ENCODE peak calls at places on chromosome 12, in eight cellular contexts. F is mammary epithelial cell, I is fibroblast of mammary gland, O is stomach, R is adipocyte, A is fibroblast of lung, W is MM.1S, M is colonic mucosa. Y is an unnamed sample.

GRCh38 chr12:52125499-52125900 is 46.0 kb downstream of the SMIM41 start:
- DNase-seq in W (no peak), M (no peak), O (no peak), I (no peak), F (no peak), R (no peak), A (no peak), Y (no peak)

GRCh38 chr12:32290411-32290810 is 108.9 kb upstream of the FGD4 start:
- DNase-seq in F (peak), R (peak), I (peak), O (no peak), M (no peak), W (no peak), A (no peak), Y (no peak)

GRCh38 chr12:94561943-94562411 is 88.4 kb downstream of the TMCC3 start:
- DNase-seq in M (no peak), A (peak), F (peak), R (no peak), W (peak), O (peak), I (no peak), Y (peak)

GRCh38 chr12:76029982-76030377 is 1.6 kb downstream of the PHLDA1 start:
- DNase-seq in M (no peak), R (peak), O (no peak), I (peak), A (peak), W (peak), F (peak), Y (no peak)

GRCh38 chr12:113165521-113166450 is 16.3 kb downstream of the CFAP73 start:
- DNase-seq in W (no peak), I (no peak), R (no peak), A (no peak), O (no peak), M (no peak), F (no peak), Y (no peak)

GRCh38 chr12:48956279-48957140 is 777 bp downstream of the ARF3 start:
- DNase-seq in A (peak), W (no peak), O (peak), I (peak), R (peak), F (peak), M (peak), Y (no peak)

GRCh38 chr12:64618953-64619590 is 8.8 kb downstream of the RASSF3 start:
- DNase-seq in W (peak), M (no peak), A (peak), I (peak), R (peak), O (no peak), F (peak), Y (no peak)

GRCh38 chr12:46487567-46488131 is 115.1 kb upstream of the SLC38A2 start:
- DNase-seq in M (no peak), R (no peak), W (no peak), F (no peak), I (no peak), O (no peak), A (no peak), Y (no peak)

GRCh38 chr12:88790231-88790630 is 210.0 kb upstream of the KITLG start:
- DNase-seq in A (no peak), M (no peak), F (no peak), W (no peak), R (no peak), I (no peak), O (no peak), Y (no peak)

GRCh38 chr12:50103767-50104321 is at the start of gene GPD1:
- DNase-seq in F (peak), M (peak), A (peak), R (peak), W (no peak), O (peak), I (peak), Y (peak)

GRCh38 chr12:130097342-130097741 is 64.9 kb upstream of the FZD10 start:
- DNase-seq in R (no peak), M (no peak), I (no peak), A (no peak), F (no peak), O (no peak), W (no peak), Y (no peak)

GRCh38 chr12:30026621-30027234 is 243.0 kb upstream of the TMTC1 start:
- DNase-seq in R (peak), O (no peak), M (no peak), A (peak), I (peak), W (no peak), F (peak), Y (no peak)

GRCh38 chr12:100399095-100399494 is 42.2 kb downstream of the SLC17A8 start:
- DNase-seq in W (no peak), M (no peak), R (peak), F (no peak), I (no peak), O (no peak), A (no peak), Y (no peak)

GRCh38 chr12:59005195-59005961 is 85.1 kb upstream of the LRIG3 start:
- DNase-seq in F (no peak), M (no peak), I (peak), W (no peak), O (no peak), A (peak), R (peak), Y (no peak)

GRCh38 chr12:131829795-131830334 is 1.7 kb downstream of the MMP17 start:
- DNase-seq in F (no peak), R (peak), W (no peak), I (no peak), O (no peak), A (no peak), M (no peak), Y (peak)

GRCh38 chr12:44240186-44240585 is 404.3 kb downstream of the TMEM117 start:
- DNase-seq in A (no peak), F (no peak), I (peak), O (no peak), R (no peak), M (no peak), W (no peak), Y (no peak)

GRCh38 chr12:62714409-62715075 is 220.4 kb downstream of the PPM1H start:
- DNase-seq in R (peak), O (no peak), W (no peak), I (no peak), F (no peak), A (no peak), M (no peak), Y (no peak)

GRCh38 chr12:19915392-19916192 is 452.7 kb upstream of the PDE3A start:
- DNase-seq in A (peak), I (peak), O (no peak), W (peak), R (peak), F (no peak), M (no peak), Y (no peak)

GRCh38 chr12:1797011-1797901 is 23.1 kb upstream of the LRTM2 start:
- DNase-seq in F (no peak), I (peak), O (peak), A (no peak), R (no peak), W (peak), M (peak), Y (peak)
- H3K4me3 ChIP-seq in F (peak), I (peak), O (peak), A (peak), R (peak), W (peak), M (peak), Y (peak)

GRCh38 chr12:53182836-53183235 is 2.1 kb upstream of the CSAD start:
- DNase-seq in R (peak), M (peak), A (no peak), W (no peak), I (peak), O (no peak), F (no peak), Y (no peak)
- H3K4me3 ChIP-seq in R (peak), M (no peak), A (no peak), W (no peak), I (no peak), O (peak), F (no peak), Y (no peak)

GRCh38 chr12:69331846-69332684 is 16.1 kb upstream of the LYZ start:
- DNase-seq in O (no peak), R (no peak), W (no peak), M (peak), F (no peak), I (no peak), A (no peak), Y (no peak)

GRCh38 chr12:69332815-69333358 is 15.3 kb upstream of the LYZ start:
- DNase-seq in W (no peak), R (no peak), M (no peak), I (no peak), O (peak), A (no peak), F (no peak), Y (peak)

GRCh38 chr12:69330475-69331473 is 17.4 kb upstream of the LYZ start:
- DNase-seq in R (peak), O (peak), M (peak), A (peak), W (peak), I (no peak), F (no peak), Y (peak)

GRCh38 chr12:69331482-69331845 is 16.7 kb upstream of the LYZ start:
- DNase-seq in R (peak), A (peak), I (no peak), O (no peak), M (peak), W (no peak), F (no peak), Y (no peak)

GRCh38 chr12:69329669-69330428 is 18.3 kb upstream of the LYZ start:
- DNase-seq in A (no peak), W (no peak), O (no peak), M (no peak), I (no peak), F (no peak), R (no peak), Y (no peak)
- H3K4me3 ChIP-seq in A (no peak), W (no peak), O (peak), M (no peak), I (no peak), F (no peak), R (no peak), Y (peak)

GRCh38 chr12:125186471-125187147 is 121.4 kb downstream of the AACS start:
- DNase-seq in I (no peak), A (peak), F (peak), W (no peak), R (no peak), M (no peak), O (no peak), Y (no peak)

GRCh38 chr12:125185311-125185739 is 120.1 kb downstream of the AACS start:
- DNase-seq in I (no peak), F (no peak), A (no peak), R (no peak), W (no peak), O (no peak), M (no peak), Y (no peak)

GRCh38 chr12:125184213-125184952 is 119.1 kb downstream of the AACS start:
- DNase-seq in F (no peak), M (no peak), I (no peak), W (no peak), R (no peak), O (peak), A (no peak), Y (no peak)

GRCh38 chr12:125187148-125187733 is 122.0 kb downstream of the AACS start:
- DNase-seq in M (no peak), O (no peak), F (no peak), R (peak), W (no peak), I (no peak), A (no peak), Y (no peak)

GRCh38 chr12:125185740-125186470 is 120.7 kb downstream of the AACS start:
- DNase-seq in I (peak), F (peak), A (peak), O (peak), R (peak), W (peak), M (peak), Y (peak)
- H3K4me3 ChIP-seq in I (peak), F (peak), A (no peak), O (peak), R (peak), W (peak), M (peak), Y (no peak)

GRCh38 chr12:102439391-102440108 is 40.8 kb downstream of the IGF1 start:
- DNase-seq in A (peak), I (no peak), R (peak), M (no peak), O (no peak), W (no peak), F (no peak), Y (no peak)

GRCh38 chr12:102440109-102440405 is 40.3 kb downstream of the IGF1 start:
- DNase-seq in I (no peak), W (no peak), A (no peak), F (no peak), M (no peak), R (no peak), O (no peak), Y (no peak)

GRCh38 chr12:102444707-102445106 is 35.7 kb downstream of the IGF1 start:
- DNase-seq in R (no peak), I (no peak), W (no peak), A (no peak), O (no peak), M (no peak), F (no peak), Y (no peak)

GRCh38 chr12:102441077-102441596 is 39.2 kb downstream of the IGF1 start:
- DNase-seq in O (no peak), A (no peak), R (no peak), F (no peak), M (no peak), W (no peak), I (no peak), Y (no peak)

DNA sequence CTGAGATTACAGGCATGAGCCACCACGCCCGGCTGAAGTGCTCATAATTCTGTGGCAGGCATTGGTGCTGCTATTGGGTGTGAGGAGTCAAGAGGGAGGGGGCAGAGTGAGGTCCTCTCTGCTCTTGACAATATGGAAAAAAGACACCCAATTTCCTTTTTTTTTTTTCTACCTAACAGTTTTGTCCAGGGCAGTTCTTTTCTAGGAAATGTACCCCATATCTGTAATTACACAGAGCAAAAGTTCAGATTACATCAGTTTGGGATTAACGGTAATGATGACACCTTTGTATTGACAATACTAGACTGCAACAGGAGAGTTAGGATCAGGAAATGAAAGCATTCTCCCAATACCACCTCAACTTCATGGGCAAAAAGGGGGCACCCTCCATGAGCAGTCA is 36.3 kb downstream of the IGF1 start:
- DNase-seq in I (no peak), M (no peak), W (no peak), A (no peak), F (no peak), O (no peak), R (no peak), Y (no peak)
- H3K4me3 ChIP-seq in I (no peak), M (no peak), W (no peak), A (no peak), F (no peak), O (no peak), R (no peak), Y (no peak)

DNA sequence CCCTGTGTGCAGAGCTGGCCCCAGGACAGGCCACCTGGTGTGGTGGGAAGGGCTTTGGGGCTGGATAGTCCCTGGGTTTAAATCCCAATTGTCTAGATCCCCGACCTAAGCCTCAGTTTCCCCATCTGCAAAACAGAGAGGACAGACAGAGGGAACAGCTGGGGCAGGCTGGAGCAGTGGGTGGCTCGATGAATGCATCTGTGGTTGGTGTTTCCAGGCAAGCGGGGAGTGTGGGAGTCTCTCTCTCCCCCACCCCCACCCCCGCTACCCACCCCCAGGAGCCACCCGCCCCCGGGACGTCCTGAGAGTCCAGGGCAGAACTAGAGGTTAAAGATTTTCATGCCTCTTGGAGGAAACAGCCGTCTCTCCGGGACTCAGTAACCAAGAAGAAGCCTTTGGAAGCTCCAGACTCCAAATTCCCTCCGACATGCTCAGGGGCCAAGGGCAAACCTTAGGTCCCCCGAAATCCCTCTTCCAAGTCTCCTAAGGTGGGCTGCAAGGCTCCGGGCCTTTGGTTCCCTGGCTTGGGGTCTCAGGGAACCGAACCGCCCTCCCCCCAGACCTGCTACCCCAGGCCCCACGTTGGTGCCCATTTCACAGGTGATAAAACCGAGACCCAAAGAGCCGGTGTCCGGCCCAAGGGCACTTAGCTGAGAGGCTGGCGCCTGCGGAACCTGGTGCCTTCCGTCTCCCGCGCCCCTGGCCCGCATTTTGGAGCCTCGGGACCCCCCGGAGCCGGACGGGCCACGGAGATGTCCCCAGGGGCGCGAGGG is 478 bp downstream of the TRPV4 start:
- DNase-seq in R (no peak), W (no peak), I (no peak), A (no peak), F (no peak), O (no peak), M (no peak), Y (no peak)
- H3K4me3 ChIP-seq in R (peak), W (no peak), I (peak), A (peak), F (peak), O (peak), M (peak), Y (peak)

Y was measured in right lobe of liver.